ENCODE peak calls at places on chromosome 12, in six cellular contexts. U is suprapubic skin, J is sigmoid colon, V is IMR-90, G is H1, M is body of pancreas. N is an unnamed sample.

GRCh38 chr12:100795193-100796179 is 910 bp downstream of the ANO4 start:
- DNase-seq in M (no peak), U (no peak), J (no peak), V (no peak), G (no peak), N (no peak)

GRCh38 chr12:10235761-10236631 is 23.3 kb downstream of the GABARAPL1 start:
- DNase-seq in U (no peak), M (peak), J (no peak), G (no peak), V (peak), N (peak)

GRCh38 chr12:78887008-78887407 is 22.4 kb downstream of the SYT1 start:
- DNase-seq in J (no peak), V (peak), M (no peak), U (no peak), G (no peak), N (no peak)

GRCh38 chr12:48979602-48980388 is 1.7 kb downstream of the WNT1 start:
- DNase-seq in V (no peak), M (no peak), G (no peak), U (no peak), J (no peak), N (no peak)

GRCh38 chr12:93706824-93707223 is 29.6 kb downstream of the CRADD start:
- DNase-seq in M (no peak), J (no peak), V (peak), G (no peak), U (no peak), N (no peak)

GRCh38 chr12:75701859-75702258 is 190.4 kb upstream of the KRR1 start:
- DNase-seq in U (no peak), J (no peak), V (no peak), M (no peak), G (no peak), N (no peak)

GRCh38 chr12:72241552-72241951 is 30.6 kb upstream of the TRHDE start:
- DNase-seq in V (no peak), J (no peak), M (no peak), U (no peak), G (no peak), N (no peak)

GRCh38 chr12:6935221-6935550 is 7.4 kb downstream of the ATN1 start:
- DNase-seq in U (no peak), G (no peak), V (no peak), J (no peak), M (no peak), N (no peak)

GRCh38 chr12:74317741-74318140 is 219.9 kb upstream of the ATXN7L3B start:
- DNase-seq in U (no peak), V (no peak), M (no peak), G (no peak), J (no peak), N (no peak)

GRCh38 chr12:74317078-74317581 is 220.5 kb upstream of the ATXN7L3B start:
- DNase-seq in G (no peak), M (peak), U (no peak), V (no peak), J (no peak), N (peak)

GRCh38 chr12:74321381-74321780 is 216.3 kb upstream of the ATXN7L3B start:
- DNase-seq in G (no peak), M (no peak), U (no peak), J (no peak), V (no peak), N (no peak)

GRCh38 chr12:74328623-74329022 is 209.0 kb upstream of the ATXN7L3B start:
- DNase-seq in J (no peak), M (no peak), V (no peak), G (no peak), U (no peak), N (no peak)

GRCh38 chr12:74322792-74323191 is 214.8 kb upstream of the ATXN7L3B start:
- DNase-seq in U (no peak), G (no peak), M (no peak), J (no peak), V (no peak), N (no peak)
- H3K4me3 ChIP-seq in U (no peak), G (no peak), M (no peak), J (no peak), V (no peak), N (no peak)

GRCh38 chr12:3810016-3810370 is 57.1 kb upstream of the CRACR2A start:
- DNase-seq in M (no peak), V (no peak), U (no peak), J (no peak), G (no peak), N (no peak)

GRCh38 chr12:3816266-3816665 is 56.9 kb downstream of the PARP11 start:
- DNase-seq in G (no peak), J (no peak), U (no peak), M (no peak), V (peak), N (no peak)

GRCh38 chr12:3820122-3820521 is 53.1 kb downstream of the PARP11 start:
- DNase-seq in J (no peak), V (peak), M (no peak), G (no peak), U (no peak), N (no peak)

GRCh38 chr12:3810540-3810939 is 57.6 kb upstream of the CRACR2A start:
- DNase-seq in M (no peak), J (no peak), G (no peak), U (no peak), V (no peak), N (no peak)

DNA sequence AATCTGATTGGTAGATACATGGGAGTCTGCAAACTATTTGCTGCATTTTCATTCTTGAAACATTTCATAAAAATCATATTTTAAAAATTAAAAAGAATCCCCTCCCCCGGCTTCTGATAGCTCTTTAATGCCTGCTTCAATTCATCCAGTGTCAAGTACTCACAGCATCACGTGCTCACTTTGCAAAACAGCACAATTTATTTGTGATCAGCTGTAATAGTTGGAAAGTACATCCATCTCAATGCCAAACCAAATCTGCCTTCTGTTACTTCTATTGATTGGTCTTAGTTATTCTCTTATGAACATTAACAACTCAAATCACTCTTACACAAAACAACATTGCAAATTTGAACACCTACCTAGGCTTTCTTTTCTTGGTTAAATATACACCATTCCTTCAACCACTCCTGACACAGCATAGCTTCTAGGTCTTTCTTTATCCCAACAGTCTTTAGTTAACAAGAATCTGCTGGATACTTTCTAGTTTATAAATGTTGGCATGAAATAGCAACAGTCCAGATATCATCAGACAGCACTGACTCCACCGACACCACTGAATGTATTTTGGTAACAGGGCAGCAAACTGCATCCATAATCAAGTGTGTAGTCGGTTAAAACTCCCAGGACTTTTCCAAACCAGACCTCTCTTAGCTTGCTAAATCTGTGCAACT is 58.0 kb downstream of the PARP11 start:
- DNase-seq in V (no peak), M (no peak), J (no peak), G (no peak), U (no peak), N (no peak)
- TF ChIP-seq POLR2A in V (no peak), M (no peak), J (no peak), G (no peak), U (no peak), N (no peak)

DNA sequence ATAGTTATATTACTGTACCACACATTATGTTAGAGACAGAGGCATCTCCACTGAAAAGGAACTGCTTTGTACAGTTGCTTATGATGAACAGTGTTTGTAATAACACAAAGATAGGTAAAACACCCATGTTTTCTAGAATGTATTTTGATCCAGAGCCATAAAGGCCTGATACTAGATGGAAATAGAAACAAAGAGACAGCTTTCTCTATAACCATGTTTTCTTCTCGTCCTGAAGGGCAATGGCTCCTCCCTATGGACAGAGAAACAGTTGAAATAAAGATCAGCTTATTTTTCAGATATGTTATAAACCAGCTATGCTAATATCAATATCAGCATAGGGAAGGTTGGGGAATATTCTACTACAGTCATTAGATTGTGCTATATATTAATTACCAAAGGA is 109.2 kb downstream of the ATXN7L3B start:
- DNase-seq in V (no peak), G (no peak), M (no peak), U (no peak), J (no peak), N (no peak)
- TF ChIP-seq CTCF in V (peak), G (peak), M (no peak), U (no peak), J (no peak), N (peak)

DNA sequence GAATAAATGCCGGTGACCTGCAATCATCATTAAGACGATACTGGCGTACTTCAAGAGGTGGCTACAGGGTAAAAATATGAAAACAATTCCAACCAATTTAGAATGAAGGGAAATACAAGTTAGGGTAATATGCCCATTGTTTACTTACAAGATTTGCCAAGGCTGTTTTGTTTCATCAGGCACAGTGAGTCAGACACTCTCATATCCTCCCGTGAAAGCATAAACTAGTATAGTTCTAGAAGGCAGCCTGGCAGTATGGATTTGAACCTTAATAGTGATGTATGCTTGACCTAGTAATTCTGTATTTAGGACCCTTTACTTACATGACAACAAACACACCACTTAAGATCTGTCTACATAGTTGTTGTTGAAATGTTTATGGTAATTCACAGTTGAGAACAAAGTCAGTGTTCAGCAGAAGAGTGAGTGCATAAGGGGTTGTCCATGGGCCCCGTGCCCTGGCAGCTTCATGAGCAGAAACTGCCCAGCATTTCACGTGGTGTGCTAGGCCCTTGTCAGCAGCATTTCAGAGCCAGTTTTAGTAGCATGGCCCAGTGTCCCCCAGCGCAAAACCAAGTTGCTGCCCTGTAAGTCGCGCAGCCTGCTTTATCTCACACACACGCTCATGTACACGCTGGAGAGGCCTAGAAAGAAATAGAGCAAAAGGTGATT is 80.8 kb downstream of the EP400 start:
- DNase-seq in U (no peak), V (peak), J (no peak), M (no peak), G (no peak), N (no peak)
- H3K4me3 ChIP-seq in U (no peak), V (no peak), J (no peak), M (no peak), G (no peak), N (no peak)